ENCODE peak calls at places on chromosomes 5 and 9, in four cellular contexts. H, C, Y and G are unnamed samples.

GRCh38 chr5:99019254-99019653 is 90.4 kb upstream of the CHD1 start:
- DNase-seq in Y (no peak), C (no peak), H (no peak), G (no peak)

GRCh38 chr9:37056521-37056920 is 22.5 kb upstream of the PAX5 start:
- DNase-seq in C (no peak), H (no peak), Y (no peak), G (no peak)

GRCh38 chr9:109452761-109453160 is 45.3 kb downstream of the PTPN3 start:
- DNase-seq in H (no peak), Y (no peak), C (no peak), G (no peak)

GRCh38 chr9:69542942-69543704 is 129.0 kb downstream of the APBA1 start:
- DNase-seq in C (no peak), H (no peak), Y (peak), G (no peak)

GRCh38 chr5:17282283-17283120 is 65.1 kb downstream of the BASP1 start:
- DNase-seq in C (no peak), H (peak), Y (no peak), G (no peak)

GRCh38 chr5:74682636-74683035 is 2.4 kb upstream of the HEXB start:
- DNase-seq in H (no peak), Y (no peak), C (no peak), G (no peak)

GRCh38 chr5:72996632-72997031 is 40.8 kb downstream of the FCHO2 start:
- DNase-seq in H (no peak), Y (no peak), C (no peak), G (no peak)

GRCh38 chr5:132258102-132259060 is 885 bp downstream of the PDLIM4 start:
- DNase-seq in Y (no peak), H (no peak), C (peak), G (no peak)

GRCh38 chr5:81994679-81995078 is 22.9 kb downstream of the ATG10 start:
- DNase-seq in C (no peak), Y (no peak), H (no peak), G (no peak)

GRCh38 chr9:136409557-136410455 is 608 bp downstream of the ENTR1 start:
- DNase-seq in Y (peak), C (peak), H (no peak), G (peak)

GRCh38 chr9:127540664-127541041 is 71.4 kb upstream of the STXBP1 start:
- DNase-seq in Y (peak), H (no peak), C (no peak), G (no peak)

GRCh38 chr9:130453487-130453886 is 8.7 kb downstream of the ASS1 start:
- DNase-seq in Y (no peak), C (peak), H (no peak), G (peak)

GRCh38 chr5:34585601-34586104 is 70.5 kb upstream of the RAI14 start:
- DNase-seq in H (no peak), Y (no peak), C (no peak), G (peak)

GRCh38 chr9:116365056-116365471 is 211.5 kb downstream of the PAPPA start:
- DNase-seq in Y (no peak), H (no peak), C (no peak), G (no peak)

GRCh38 chr5:143217065-143217803 is 186.3 kb downstream of the NR3C1 start:
- DNase-seq in C (peak), Y (no peak), H (no peak), G (peak)

GRCh38 chr5:10595678-10596309 is 31.9 kb downstream of the ANKRD33B start:
- DNase-seq in C (peak), H (no peak), Y (no peak), G (peak)

GRCh38 chr9:4507306-4507705 is 17.0 kb downstream of the SLC1A1 start:
- DNase-seq in Y (no peak), C (no peak), H (no peak), G (no peak)

DNA sequence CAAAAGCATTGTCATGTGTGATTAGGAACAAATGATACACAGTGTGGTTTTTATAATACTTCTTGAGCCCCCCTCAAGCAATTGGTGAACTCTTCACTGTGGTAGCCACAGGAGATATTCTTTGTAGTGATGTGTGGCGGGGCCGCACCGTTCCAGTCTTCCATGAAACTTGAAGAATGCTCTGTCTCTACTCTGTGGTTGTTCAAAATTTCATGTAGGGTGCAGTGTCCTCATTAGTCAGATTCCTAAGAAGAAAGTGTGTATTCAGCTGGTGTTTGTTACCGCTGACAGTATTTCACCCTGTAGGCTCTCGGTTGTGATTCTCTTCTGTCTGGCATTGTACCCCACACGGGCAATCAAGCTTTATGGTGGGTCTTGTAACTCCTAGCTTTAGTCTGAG is 10.8 kb downstream of the OTULIN start:
- DNase-seq in H (no peak), Y (no peak), C (no peak), G (no peak)
- TF ChIP-seq BRCA1 in H (no peak), Y (no peak), C (no peak), G (no peak)

DNA sequence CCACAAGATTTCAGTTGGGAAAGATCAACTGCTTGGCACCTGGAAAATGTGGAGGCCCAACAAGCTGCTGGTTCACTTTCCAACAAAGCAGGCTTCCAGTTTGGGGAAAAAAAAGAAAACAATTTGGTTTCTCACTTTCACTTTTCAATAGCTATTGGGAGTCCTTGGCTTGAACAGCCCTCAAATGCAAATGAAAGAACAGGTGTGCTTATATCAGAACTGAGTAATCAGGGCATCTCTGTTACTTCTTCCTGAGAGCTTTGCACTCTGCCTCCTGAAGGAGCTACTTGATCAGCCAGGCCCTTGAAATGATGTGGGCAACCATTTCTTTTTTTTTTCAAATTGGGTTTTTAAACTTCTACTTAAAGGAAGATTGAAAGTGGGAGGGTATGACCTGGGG is 73.5 kb downstream of the MFAP3 start:
- DNase-seq in C (no peak), Y (no peak), H (no peak), G (no peak)
- TF ChIP-seq BRCA1 in C (no peak), Y (no peak), H (no peak), G (no peak)

DNA sequence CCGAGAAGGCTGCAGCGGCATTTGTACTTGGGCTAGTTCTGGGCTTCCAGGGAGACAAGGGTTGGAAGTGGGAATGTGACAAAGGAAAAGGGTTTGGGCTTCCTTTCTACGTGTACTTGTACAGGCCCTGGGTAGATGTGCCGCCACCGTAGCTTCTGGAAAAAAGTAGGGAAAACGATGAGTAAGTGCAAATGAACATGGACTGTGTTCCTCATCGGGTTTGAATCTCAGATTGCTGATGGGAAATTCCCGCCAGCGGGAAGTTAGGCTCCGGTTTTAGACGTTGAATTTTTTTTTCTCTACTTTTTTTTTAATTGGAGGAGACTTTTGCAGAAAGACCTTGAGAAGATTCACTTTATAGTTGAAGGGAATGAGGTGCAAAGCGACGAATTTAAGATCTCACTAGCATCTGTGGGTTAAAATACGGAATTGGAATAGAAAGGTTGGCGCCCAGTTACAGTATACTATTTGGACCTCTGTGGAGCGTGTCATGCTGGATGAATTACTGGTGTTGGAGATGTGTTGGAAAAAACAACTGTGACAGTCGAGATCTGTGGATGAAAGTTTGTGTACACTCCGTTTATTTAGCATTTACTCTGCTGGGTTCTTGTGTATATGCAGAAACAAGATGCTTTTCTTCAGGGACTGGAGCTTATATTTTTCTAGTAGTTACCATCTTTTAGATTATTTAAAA is 1.3 kb downstream of the G3BP1 start:
- DNase-seq in H (no peak), Y (no peak), C (no peak), G (no peak)
- TF ChIP-seq BRCA1 in H (no peak), Y (no peak), C (no peak), G (no peak)

GRCh38 chr9:128684325-128685021 is 4.5 kb upstream of the SET start:
- DNase-seq in Y (peak), C (peak), H (peak), G (peak)
- TF ChIP-seq BRCA1 in Y (no peak), C (no peak), H (no peak), G (no peak)

GRCh38 chr9:134405527-134405926 is 79.3 kb downstream of the RXRA start:
- DNase-seq in C (peak), Y (no peak), H (no peak), G (no peak)
- TF ChIP-seq BRCA1 in C (no peak), Y (no peak), H (no peak), G (no peak)